ENCODE peak calls at places on chromosomes 1 and 21, in five cellular contexts. R is GM18507, E is left kidney, Y is BE2C, G is posterior vena cava. N is an unnamed sample.

GRCh38 chr1:94873520-94874351 is 53.2 kb downstream of the CNN3 start:
- DNase-seq in Y (no peak), E (no peak), R (no peak), G (no peak), N (no peak)

GRCh38 chr1:202160377-202160940 is at the start of gene PTPN7:
- DNase-seq in R (peak), G (no peak), Y (no peak), E (no peak), N (peak)

GRCh38 chr1:5701642-5702041 is 290.6 kb downstream of the NPHP4 start:
- DNase-seq in Y (no peak), R (no peak), E (no peak), G (no peak), N (no peak)

GRCh38 chr1:39639333-39640130 is at the start of gene HEYL:
- DNase-seq in R (no peak), E (peak), Y (no peak), G (peak), N (peak)

GRCh38 chr21:33884361-33885157 is 31.0 kb downstream of the ATP5PO start:
- DNase-seq in Y (no peak), E (no peak), G (no peak), R (no peak), N (peak)

GRCh38 chr1:58249729-58250586 is 296.6 kb downstream of the OMA1 start:
- DNase-seq in Y (peak), G (peak), R (no peak), E (peak), N (no peak)

GRCh38 chr1:24385160-24385939 is 28.2 kb downstream of the STPG1 start:
- DNase-seq in G (no peak), Y (no peak), R (no peak), E (no peak), N (peak)

GRCh38 chr1:109724933-109725332 is 12.9 kb downstream of the GSTM5 start:
- DNase-seq in R (no peak), E (no peak), Y (no peak), G (no peak), N (no peak)

GRCh38 chr1:29380532-29380931 is 144.2 kb downstream of the PTPRU start:
- DNase-seq in Y (no peak), E (no peak), R (no peak), G (no peak), N (no peak)

GRCh38 chr1:227225715-227226346 is 92.5 kb downstream of the CDC42BPA start:
- DNase-seq in G (no peak), R (no peak), Y (no peak), E (no peak), N (peak)

GRCh38 chr1:27576846-27577245 is 27.1 kb downstream of the AHDC1 start:
- DNase-seq in R (no peak), E (no peak), G (no peak), Y (no peak), N (no peak)